ENCODE peak calls at places on chromosomes 3 and 15, in four cellular contexts. One of them, this sample, is unnamed.

GRCh38 chr3:128217702-128218475 is 64.6 kb downstream of the EEFSEC start:
- DNase-seq in cardiac fibroblast: peak; percentile 41
- DNase-seq in bronchial epithelial cell: peak; percentile 12
- DNase-seq in NB4: no peak
- DNase-seq in this sample: peak; percentile 61

GRCh38 chr3:52149726-52150125 is 4.5 kb downstream of the POC1A start:
- DNase-seq in cardiac fibroblast: no peak
- DNase-seq in bronchial epithelial cell: no peak
- DNase-seq in NB4: no peak
- DNase-seq in this sample: no peak

GRCh38 chr15:47027322-47027946 is 689.9 kb upstream of the SEMA6D start:
- DNase-seq in cardiac fibroblast: no peak
- DNase-seq in bronchial epithelial cell: peak; percentile 1
- DNase-seq in NB4: peak; percentile 8
- DNase-seq in this sample: no peak

GRCh38 chr3:117921908-117922456 is 1112.7 kb downstream of the IGSF11 start:
- DNase-seq in cardiac fibroblast: no peak
- DNase-seq in bronchial epithelial cell: no peak
- DNase-seq in NB4: no peak
- DNase-seq in this sample: no peak

GRCh38 chr3:57646723-57647122 is 46.2 kb downstream of the DENND6A start:
- DNase-seq in cardiac fibroblast: peak; percentile 71
- DNase-seq in bronchial epithelial cell: peak; percentile 79
- DNase-seq in NB4: peak; percentile 23
- DNase-seq in this sample: peak; percentile 83

GRCh38 chr3:73060302-73060723 is 1.1 kb upstream of the EBLN2 start:
- DNase-seq in cardiac fibroblast: peak; percentile 49
- DNase-seq in bronchial epithelial cell: no peak
- DNase-seq in NB4: no peak
- DNase-seq in this sample: peak; percentile 65

GRCh38 chr3:58938057-58938456 is 111.8 kb downstream of the CFAP20DC start:
- DNase-seq in cardiac fibroblast: no peak
- DNase-seq in bronchial epithelial cell: no peak
- DNase-seq in NB4: no peak
- DNase-seq in this sample: no peak

GRCh38 chr3:46844851-46845250 is 18.4 kb downstream of the MYL3 start:
- DNase-seq in cardiac fibroblast: no peak
- DNase-seq in bronchial epithelial cell: no peak
- DNase-seq in NB4: no peak
- DNase-seq in this sample: no peak

GRCh38 chr3:170386468-170386867 is 29.0 kb downstream of the SKIL start:
- DNase-seq in cardiac fibroblast: no peak
- DNase-seq in bronchial epithelial cell: no peak
- DNase-seq in NB4: no peak
- DNase-seq in this sample: no peak

GRCh38 chr15:89837134-89837829 is 22.6 kb upstream of the ANPEP start:
- DNase-seq in cardiac fibroblast: peak; percentile 69
- DNase-seq in bronchial epithelial cell: peak; percentile 58
- DNase-seq in NB4: peak; percentile 88
- DNase-seq in this sample: peak; percentile 39

GRCh38 chr3:45611619-45612018 is 17.1 kb downstream of the LIMD1 start:
- DNase-seq in cardiac fibroblast: no peak
- DNase-seq in bronchial epithelial cell: no peak
- DNase-seq in NB4: no peak
- DNase-seq in this sample: no peak

GRCh38 chr3:174325834-174326705 is 533.1 kb upstream of the NAALADL2 start:
- DNase-seq in cardiac fibroblast: peak; percentile 39
- DNase-seq in bronchial epithelial cell: no peak
- DNase-seq in NB4: no peak
- DNase-seq in this sample: peak; percentile 72

GRCh38 chr15:92306662-92307061 is 87.0 kb upstream of the ST8SIA2 start:
- DNase-seq in cardiac fibroblast: no peak
- DNase-seq in bronchial epithelial cell: peak; percentile 3
- DNase-seq in NB4: peak; percentile 37
- DNase-seq in this sample: no peak

GRCh38 chr15:46312133-46312740 is 677.4 kb downstream of the SQOR start:
- DNase-seq in cardiac fibroblast: peak; percentile 74
- DNase-seq in bronchial epithelial cell: peak; percentile 60
- DNase-seq in NB4: peak; percentile 64
- DNase-seq in this sample: peak; percentile 49

GRCh38 chr15:71143373-71144310 is 28.4 kb downstream of the THSD4 start:
- DNase-seq in cardiac fibroblast: no peak
- DNase-seq in bronchial epithelial cell: no peak
- DNase-seq in NB4: no peak
- DNase-seq in this sample: no peak

GRCh38 chr3:175066617-175067415 is 207.7 kb downstream of the NAALADL2 start:
- DNase-seq in cardiac fibroblast: no peak
- DNase-seq in bronchial epithelial cell: no peak
- DNase-seq in NB4: no peak
- DNase-seq in this sample: no peak

GRCh38 chr3:124837730-124838186 is 49.4 kb downstream of the ITGB5 start:
- DNase-seq in cardiac fibroblast: peak; percentile 75
- DNase-seq in bronchial epithelial cell: peak; percentile 84
- DNase-seq in NB4: no peak
- DNase-seq in this sample: peak; percentile 95

GRCh38 chr3:168476360-168476980 is 380.7 kb upstream of the GOLIM4 start:
- DNase-seq in cardiac fibroblast: no peak
- DNase-seq in bronchial epithelial cell: no peak
- DNase-seq in NB4: no peak
- DNase-seq in this sample: no peak

GRCh38 chr3:48581621-48582481 is 13.3 kb downstream of the COL7A1 start:
- DNase-seq in cardiac fibroblast: no peak
- DNase-seq in bronchial epithelial cell: no peak
- DNase-seq in NB4: no peak
- DNase-seq in this sample: no peak

GRCh38 chr3:172249039-172249438 is 199.2 kb downstream of the GHSR start:
- DNase-seq in cardiac fibroblast: peak; percentile 76
- DNase-seq in bronchial epithelial cell: peak; percentile 30
- DNase-seq in NB4: no peak
- DNase-seq in this sample: peak; percentile 54

GRCh38 chr3:121969631-121970030 is 52.4 kb downstream of the ILDR1 start:
- DNase-seq in cardiac fibroblast: no peak
- DNase-seq in bronchial epithelial cell: peak; percentile 12
- DNase-seq in NB4: no peak
- DNase-seq in this sample: no peak

GRCh38 chr3:88195951-88196434 is 46.2 kb downstream of the C3orf38 start:
- DNase-seq in cardiac fibroblast: peak; percentile 77
- DNase-seq in bronchial epithelial cell: peak; percentile 33
- DNase-seq in NB4: no peak
- DNase-seq in this sample: peak; percentile 47

GRCh38 chr15:89400121-89400996 is 65.7 kb upstream of the POLG start:
- DNase-seq in cardiac fibroblast: no peak
- DNase-seq in bronchial epithelial cell: no peak
- DNase-seq in NB4: no peak
- DNase-seq in this sample: no peak

GRCh38 chr3:127034195-127034989 is 51.5 kb downstream of the PLXNA1 start:
- DNase-seq in cardiac fibroblast: no peak
- DNase-seq in bronchial epithelial cell: no peak
- DNase-seq in NB4: no peak
- DNase-seq in this sample: no peak

GRCh38 chr15:100721758-100722550 is 119.6 kb downstream of the ASB7 start:
- DNase-seq in cardiac fibroblast: peak; percentile 100
- DNase-seq in bronchial epithelial cell: peak; percentile 100
- DNase-seq in NB4: peak; percentile 92
- DNase-seq in this sample: peak; percentile 100

GRCh38 chr3:101228441-101228840 is 91.9 kb downstream of the IMPG2 start:
- DNase-seq in cardiac fibroblast: no peak
- DNase-seq in bronchial epithelial cell: peak; percentile 4
- DNase-seq in NB4: no peak
- DNase-seq in this sample: no peak

GRCh38 chr3:124504332-124505059 is 225.8 kb upstream of the UMPS start:
- DNase-seq in cardiac fibroblast: peak; percentile 21
- DNase-seq in bronchial epithelial cell: no peak
- DNase-seq in NB4: no peak
- DNase-seq in this sample: peak; percentile 39

GRCh38 chr15:95698230-95698629 is 632.3 kb upstream of the NR2F2 start:
- DNase-seq in cardiac fibroblast: no peak
- DNase-seq in bronchial epithelial cell: no peak
- DNase-seq in NB4: no peak
- DNase-seq in this sample: no peak

GRCh38 chr15:94287794-94288246 is 56.5 kb downstream of the MCTP2 start:
- DNase-seq in cardiac fibroblast: no peak
- DNase-seq in bronchial epithelial cell: no peak
- DNase-seq in NB4: peak; percentile 96
- DNase-seq in this sample: no peak

GRCh38 chr3:128495435-128495970 is 2.5 kb upstream of the GATA2 start:
- DNase-seq in cardiac fibroblast: no peak
- DNase-seq in bronchial epithelial cell: no peak
- DNase-seq in NB4: peak; percentile 37
- DNase-seq in this sample: no peak

GRCh38 chr3:100157617-100158016 is 43.3 kb upstream of the FILIP1L start:
- DNase-seq in cardiac fibroblast: no peak
- DNase-seq in bronchial epithelial cell: no peak
- DNase-seq in NB4: no peak
- DNase-seq in this sample: no peak

GRCh38 chr3:100155590-100155989 is 41.3 kb upstream of the FILIP1L start:
- DNase-seq in cardiac fibroblast: no peak
- DNase-seq in bronchial epithelial cell: no peak
- DNase-seq in NB4: no peak
- DNase-seq in this sample: no peak

GRCh38 chr3:100160516-100160915 is 46.2 kb upstream of the FILIP1L start:
- DNase-seq in cardiac fibroblast: no peak
- DNase-seq in bronchial epithelial cell: no peak
- DNase-seq in NB4: no peak
- DNase-seq in this sample: peak; percentile 21

GRCh38 chr3:100158877-100159563 is 44.7 kb upstream of the FILIP1L start:
- DNase-seq in cardiac fibroblast: no peak
- DNase-seq in bronchial epithelial cell: no peak
- DNase-seq in NB4: no peak
- DNase-seq in this sample: no peak

GRCh38 chr3:100159564-100160153 is 45.4 kb upstream of the FILIP1L start:
- DNase-seq in cardiac fibroblast: peak; percentile 81
- DNase-seq in bronchial epithelial cell: peak; percentile 38
- DNase-seq in NB4: no peak
- DNase-seq in this sample: peak; percentile 88
- H3K4me3 ChIP-seq in cardiac fibroblast: no peak overlapping the region
- H3K4me3 ChIP-seq in bronchial epithelial cell: no peak overlapping the region
- H3K4me3 ChIP-seq in NB4: no peak overlapping the region
- H3K4me3 ChIP-seq in this sample: no peak overlapping the region

GRCh38 chr3:152961323-152961722 is 126.4 kb downstream of the P2RY1 start:
- DNase-seq in cardiac fibroblast: peak; percentile 49
- DNase-seq in bronchial epithelial cell: peak; percentile 77
- DNase-seq in NB4: peak; percentile 28
- DNase-seq in this sample: peak; percentile 34
- TF ChIP-seq CTCF in cardiac fibroblast: peak; percentile 17
- TF ChIP-seq CTCF in bronchial epithelial cell: peak; percentile 44
- TF ChIP-seq CTCF in NB4: no peak
- TF ChIP-seq CTCF in this sample: peak; percentile 26

GRCh38 chr15:29522373-29523276 is 253.0 kb upstream of the NSMCE3 start:
- DNase-seq in cardiac fibroblast: no peak
- DNase-seq in bronchial epithelial cell: peak; percentile 78
- DNase-seq in NB4: no peak
- DNase-seq in this sample: no peak
- H3K4me3 ChIP-seq in cardiac fibroblast: no peak overlapping the region
- H3K4me3 ChIP-seq in bronchial epithelial cell: no peak overlapping the region
- H3K4me3 ChIP-seq in NB4: no peak overlapping the region
- H3K4me3 ChIP-seq in this sample: no peak overlapping the region

GRCh38 chr15:55108448-55108847 is 88.3 kb downstream of the RSL24D1 start:
- DNase-seq in cardiac fibroblast: no peak
- DNase-seq in bronchial epithelial cell: no peak
- DNase-seq in NB4: no peak
- DNase-seq in this sample: no peak

GRCh38 chr15:55110446-55110845 is 86.3 kb downstream of the RSL24D1 start:
- DNase-seq in cardiac fibroblast: no peak
- DNase-seq in bronchial epithelial cell: no peak
- DNase-seq in NB4: no peak
- DNase-seq in this sample: no peak

GRCh38 chr15:55106155-55106554 is 90.6 kb downstream of the RSL24D1 start:
- DNase-seq in cardiac fibroblast: no peak
- DNase-seq in bronchial epithelial cell: peak; percentile 5
- DNase-seq in NB4: peak; percentile 36
- DNase-seq in this sample: no peak

GRCh38 chr15:55108858-55109518 is 87.8 kb downstream of the RSL24D1 start:
- DNase-seq in cardiac fibroblast: peak; percentile 65
- DNase-seq in bronchial epithelial cell: peak; percentile 81
- DNase-seq in NB4: peak; percentile 71
- DNase-seq in this sample: peak; percentile 44
- TF ChIP-seq CTCF in cardiac fibroblast: peak; percentile 87
- TF ChIP-seq CTCF in bronchial epithelial cell: peak; percentile 72
- TF ChIP-seq CTCF in NB4: peak; percentile 82
- TF ChIP-seq CTCF in this sample: peak; percentile 75

GRCh38 chr3:27722957-27723802 is 1.1 kb upstream of the EOMES start:
- DNase-seq in cardiac fibroblast: peak; percentile 35
- DNase-seq in bronchial epithelial cell: no peak
- DNase-seq in NB4: no peak
- DNase-seq in this sample: no peak
- H3K4me3 ChIP-seq in cardiac fibroblast: no peak overlapping the region
- H3K4me3 ChIP-seq in bronchial epithelial cell: no peak overlapping the region
- H3K4me3 ChIP-seq in NB4: no peak overlapping the region
- H3K4me3 ChIP-seq in this sample: peak overlapping the region; percentile 35

DNA sequence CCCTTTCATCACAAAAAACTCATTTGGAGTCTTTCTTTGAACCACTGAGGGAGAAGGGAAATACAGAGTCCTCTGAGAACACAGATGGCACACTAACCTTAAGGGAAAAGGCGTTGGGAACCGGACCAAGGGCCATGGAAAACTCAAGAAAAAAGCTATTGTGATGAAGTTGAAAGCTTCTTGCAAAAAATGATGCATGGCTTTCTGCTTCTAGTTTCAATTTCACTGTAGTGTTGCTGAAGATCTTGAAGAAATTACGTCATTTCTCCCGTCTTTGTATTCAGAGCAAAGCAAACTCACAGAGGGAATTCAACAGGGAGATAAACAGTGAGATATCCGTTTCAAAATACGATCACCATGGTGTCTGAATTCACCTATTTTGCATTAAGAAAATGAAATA is 642.3 kb upstream of the ADAMTS9 start:
- DNase-seq in cardiac fibroblast: peak; percentile 30
- DNase-seq in bronchial epithelial cell: peak; percentile 1
- DNase-seq in NB4: no peak
- DNase-seq in this sample: peak; percentile 58
- TF ChIP-seq CTCF in cardiac fibroblast: no peak
- TF ChIP-seq CTCF in bronchial epithelial cell: no peak
- TF ChIP-seq CTCF in NB4: no peak
- TF ChIP-seq CTCF in this sample: no peak